ENCODE peak calls at places on chromosomes 16 and 17, in six cellular contexts. Z, T, D, E, I and W are unnamed samples.

GRCh38 chr17:58187675-58188074 is 4.9 kb upstream of the EPX start:
- DNase-seq in D (no peak), E (no peak), T (no peak), I (no peak), Z (no peak), W (no peak)

GRCh38 chr17:50207318-50207717 is 5.9 kb upstream of the COL1A1 start:
- DNase-seq in I (no peak), Z (no peak), D (no peak), E (no peak), T (no peak), W (no peak)

GRCh38 chr16:67409631-67410030 is 6.6 kb downstream of the ZDHHC1 start:
- DNase-seq in I (no peak), Z (no peak), E (no peak), D (no peak), T (no peak), W (no peak)

GRCh38 chr17:80263253-80264047 is 2.8 kb downstream of the RNF213 start:
- DNase-seq in Z (peak; percentile 10), I (peak; percentile 84), T (peak; percentile 83), E (peak; percentile 51), D (no peak), W (peak; percentile 93)

GRCh38 chr16:51137097-51137496 is 14.0 kb downstream of the SALL1 start:
- DNase-seq in Z (peak; percentile 10), D (no peak), E (no peak), I (no peak), T (no peak), W (no peak)

GRCh38 chr16:59573528-59574271 is 839.6 kb upstream of the GOT2 start:
- DNase-seq in E (peak; percentile 15), Z (no peak), T (no peak), I (peak; percentile 95), D (no peak), W (peak; percentile 90)

GRCh38 chr17:6831662-6832263 is at the start of gene TEKT1:
- DNase-seq in E (peak; percentile 9), Z (no peak), I (peak; percentile 45), T (peak; percentile 59), D (peak; percentile 97), W (peak; percentile 32)

GRCh38 chr17:38879878-38880727 is 10.2 kb downstream of the LASP1 start:
- DNase-seq in E (no peak), I (peak; percentile 98), T (no peak), Z (no peak), D (peak; percentile 85), W (peak; percentile 98)

GRCh38 chr16:78742501-78743283 is 643.2 kb downstream of the WWOX start:
- DNase-seq in E (no peak), D (no peak), T (peak; percentile 63), I (no peak), Z (no peak), W (no peak)

GRCh38 chr16:56607675-56608042 is 725 bp upstream of the MT2A start:
- DNase-seq in D (no peak), Z (no peak), T (no peak), E (no peak), I (no peak), W (no peak)

GRCh38 chr17:44965491-44966234 is 2.4 kb downstream of the C1QL1 start:
- DNase-seq in Z (no peak), E (no peak), I (no peak), T (no peak), D (no peak), W (no peak)

GRCh38 chr16:67055712-67056487 is 27.0 kb downstream of the CBFB start:
- DNase-seq in D (no peak), I (peak; percentile 98), Z (no peak), T (no peak), E (peak; percentile 96), W (peak; percentile 95)

GRCh38 chr17:68462381-68463210 is 5.3 kb upstream of the WIPI1 start:
- DNase-seq in Z (peak; percentile 79), I (peak; percentile 96), T (no peak), E (peak; percentile 23), D (peak; percentile 96), W (peak; percentile 83)

GRCh38 chr16:8183186-8184099 is 406.9 kb downstream of the TMEM114 start:
- DNase-seq in I (no peak), E (no peak), Z (no peak), T (no peak), D (no peak), W (no peak)

GRCh38 chr17:41521574-41522261 is 3.0 kb upstream of the KRT15 start:
- DNase-seq in Z (no peak), I (peak; percentile 97), E (peak; percentile 29), D (no peak), T (peak; percentile 89), W (peak; percentile 89)

GRCh38 chr16:17921357-17921978 is 415.1 kb downstream of the NPIPA8 start:
- DNase-seq in Z (peak; percentile 17), I (peak; percentile 22), E (no peak), T (peak; percentile 74), D (peak; percentile 40), W (peak; percentile 28)

GRCh38 chr17:33464669-33465275 is 171.7 kb upstream of the ASIC2 start:
- DNase-seq in D (no peak), Z (no peak), I (no peak), T (no peak), E (no peak), W (no peak)

GRCh38 chr17:2875608-2876007 is 79.4 kb downstream of the RAP1GAP2 start:
- DNase-seq in E (no peak), Z (no peak), D (no peak), T (no peak), I (no peak), W (no peak)

GRCh38 chr17:41449008-41449407 is 8.2 kb upstream of the KRT38 start:
- DNase-seq in I (no peak), D (no peak), E (no peak), Z (no peak), T (no peak), W (no peak)